ENCODE peak calls at places on chromosome X, in ten cellular contexts. One of them, this sample, is unnamed.

GRCh38 chrX:34656467-34656841 is 631 bp downstream of the TMEM47 start:
- DNase-seq in Right ventricle myocardium superior: peak; percentile 34
- DNase-seq in frontal cortex: no peak
- DNase-seq in neural crest cell: peak; percentile 13
- DNase-seq in kidney glomerular epithelial cell: no peak
- DNase-seq in stimulated activated CD8-positive, alpha-beta memory T cell treated with anti-CD3 and anti-CD28 coated beads, Interleukin-2, amount 100 ng/mL, for 1 hour: no peak
- DNase-seq in aorta: peak; percentile 75
- DNase-seq in IMR-90: no peak
- DNase-seq in GM06990: no peak
- DNase-seq in astrocyte of the spinal cord: no peak
- DNase-seq in this sample: peak; percentile 29

GRCh38 chrX:21946925-21947641 is 6.6 kb downstream of the SMS start:
- DNase-seq in Right ventricle myocardium superior: no peak
- DNase-seq in frontal cortex: no peak
- DNase-seq in neural crest cell: no peak
- DNase-seq in kidney glomerular epithelial cell: peak; percentile 25
- DNase-seq in stimulated activated CD8-positive, alpha-beta memory T cell treated with anti-CD3 and anti-CD28 coated beads, Interleukin-2, amount 100 ng/mL, for 1 hour: no peak
- DNase-seq in aorta: no peak
- DNase-seq in IMR-90: peak; percentile 64
- DNase-seq in GM06990: no peak
- DNase-seq in astrocyte of the spinal cord: peak; percentile 63
- DNase-seq in this sample: peak; percentile 56

GRCh38 chrX:43175428-43175827 is 397.5 kb upstream of the PPP1R2C start:
- DNase-seq in Right ventricle myocardium superior: no peak
- DNase-seq in frontal cortex: no peak
- DNase-seq in neural crest cell: no peak
- DNase-seq in kidney glomerular epithelial cell: no peak
- DNase-seq in stimulated activated CD8-positive, alpha-beta memory T cell treated with anti-CD3 and anti-CD28 coated beads, Interleukin-2, amount 100 ng/mL, for 1 hour: no peak
- DNase-seq in aorta: no peak
- DNase-seq in IMR-90: no peak
- DNase-seq in GM06990: no peak
- DNase-seq in astrocyte of the spinal cord: no peak
- DNase-seq in this sample: no peak

GRCh38 chrX:124211312-124211942 is 121.0 kb upstream of the TEX13D start:
- DNase-seq in Right ventricle myocardium superior: no peak
- DNase-seq in frontal cortex: no peak
- DNase-seq in neural crest cell: no peak
- DNase-seq in kidney glomerular epithelial cell: peak; percentile 45
- DNase-seq in stimulated activated CD8-positive, alpha-beta memory T cell treated with anti-CD3 and anti-CD28 coated beads, Interleukin-2, amount 100 ng/mL, for 1 hour: no peak
- DNase-seq in aorta: no peak
- DNase-seq in IMR-90: peak; percentile 3
- DNase-seq in GM06990: no peak
- DNase-seq in astrocyte of the spinal cord: no peak
- DNase-seq in this sample: peak; percentile 20

GRCh38 chrX:41245641-41246040 is 88.3 kb upstream of the DDX3X start:
- DNase-seq in Right ventricle myocardium superior: no peak
- DNase-seq in frontal cortex: no peak
- DNase-seq in neural crest cell: no peak
- DNase-seq in kidney glomerular epithelial cell: no peak
- DNase-seq in stimulated activated CD8-positive, alpha-beta memory T cell treated with anti-CD3 and anti-CD28 coated beads, Interleukin-2, amount 100 ng/mL, for 1 hour: no peak
- DNase-seq in aorta: no peak
- DNase-seq in IMR-90: no peak
- DNase-seq in GM06990: no peak
- DNase-seq in astrocyte of the spinal cord: no peak
- DNase-seq in this sample: peak; percentile 43

GRCh38 chrX:45889471-45889870 is 655.8 kb downstream of the ZNF674 start:
- DNase-seq in Right ventricle myocardium superior: no peak
- DNase-seq in frontal cortex: no peak
- DNase-seq in neural crest cell: no peak
- DNase-seq in kidney glomerular epithelial cell: no peak
- DNase-seq in stimulated activated CD8-positive, alpha-beta memory T cell treated with anti-CD3 and anti-CD28 coated beads, Interleukin-2, amount 100 ng/mL, for 1 hour: no peak
- DNase-seq in aorta: no peak
- DNase-seq in IMR-90: peak; percentile 6
- DNase-seq in GM06990: no peak
- DNase-seq in astrocyte of the spinal cord: peak; percentile 12
- DNase-seq in this sample: peak; percentile 38

GRCh38 chrX:101658661-101659477 is 781 bp downstream of the ARMCX2 start:
- DNase-seq in Right ventricle myocardium superior: peak; percentile 83
- DNase-seq in frontal cortex: peak; percentile 44
- DNase-seq in neural crest cell: peak; percentile 45
- DNase-seq in kidney glomerular epithelial cell: no peak
- DNase-seq in stimulated activated CD8-positive, alpha-beta memory T cell treated with anti-CD3 and anti-CD28 coated beads, Interleukin-2, amount 100 ng/mL, for 1 hour: no peak
- DNase-seq in aorta: peak; percentile 89
- DNase-seq in IMR-90: peak; percentile 40
- DNase-seq in GM06990: peak; percentile 18
- DNase-seq in astrocyte of the spinal cord: peak; percentile 59
- DNase-seq in this sample: peak; percentile 77

GRCh38 chrX:70592091-70592490 is 147.5 kb downstream of the DLG3 start:
- DNase-seq in Right ventricle myocardium superior: no peak
- DNase-seq in frontal cortex: no peak
- DNase-seq in neural crest cell: no peak
- DNase-seq in kidney glomerular epithelial cell: no peak
- DNase-seq in stimulated activated CD8-positive, alpha-beta memory T cell treated with anti-CD3 and anti-CD28 coated beads, Interleukin-2, amount 100 ng/mL, for 1 hour: no peak
- DNase-seq in aorta: no peak
- DNase-seq in IMR-90: peak; percentile 63
- DNase-seq in GM06990: no peak
- DNase-seq in astrocyte of the spinal cord: peak; percentile 43
- DNase-seq in this sample: peak; percentile 75

GRCh38 chrX:154458116-154458953 is at the start of gene PLXNA3:
- DNase-seq in Right ventricle myocardium superior: peak; percentile 62
- DNase-seq in frontal cortex: peak; percentile 83
- DNase-seq in neural crest cell: peak; percentile 56
- DNase-seq in kidney glomerular epithelial cell: no peak
- DNase-seq in stimulated activated CD8-positive, alpha-beta memory T cell treated with anti-CD3 and anti-CD28 coated beads, Interleukin-2, amount 100 ng/mL, for 1 hour: peak; percentile 40
- DNase-seq in aorta: peak; percentile 85
- DNase-seq in IMR-90: no peak
- DNase-seq in GM06990: peak; percentile 67
- DNase-seq in astrocyte of the spinal cord: no peak
- DNase-seq in this sample: peak; percentile 74

GRCh38 chrX:82087699-82088098 is 885.8 kb downstream of the SH3BGRL start:
- DNase-seq in Right ventricle myocardium superior: peak; percentile 23
- DNase-seq in frontal cortex: no peak
- DNase-seq in neural crest cell: no peak
- DNase-seq in kidney glomerular epithelial cell: no peak
- DNase-seq in stimulated activated CD8-positive, alpha-beta memory T cell treated with anti-CD3 and anti-CD28 coated beads, Interleukin-2, amount 100 ng/mL, for 1 hour: no peak
- DNase-seq in aorta: no peak
- DNase-seq in IMR-90: no peak
- DNase-seq in GM06990: no peak
- DNase-seq in astrocyte of the spinal cord: no peak
- DNase-seq in this sample: no peak

GRCh38 chrX:154372612-154373022 is 1.8 kb downstream of the FLNA start:
- DNase-seq in Right ventricle myocardium superior: no peak
- DNase-seq in frontal cortex: peak; percentile 41
- DNase-seq in neural crest cell: no peak
- DNase-seq in kidney glomerular epithelial cell: peak; percentile 56
- DNase-seq in stimulated activated CD8-positive, alpha-beta memory T cell treated with anti-CD3 and anti-CD28 coated beads, Interleukin-2, amount 100 ng/mL, for 1 hour: no peak
- DNase-seq in aorta: no peak
- DNase-seq in IMR-90: peak; percentile 65
- DNase-seq in GM06990: no peak
- DNase-seq in astrocyte of the spinal cord: peak; percentile 37
- DNase-seq in this sample: peak; percentile 41

GRCh38 chrX:99820197-99820596 is 589.9 kb downstream of the PCDH19 start:
- DNase-seq in Right ventricle myocardium superior: no peak
- DNase-seq in frontal cortex: no peak
- DNase-seq in neural crest cell: no peak
- DNase-seq in kidney glomerular epithelial cell: no peak
- DNase-seq in stimulated activated CD8-positive, alpha-beta memory T cell treated with anti-CD3 and anti-CD28 coated beads, Interleukin-2, amount 100 ng/mL, for 1 hour: no peak
- DNase-seq in aorta: peak; percentile 57
- DNase-seq in IMR-90: no peak
- DNase-seq in GM06990: no peak
- DNase-seq in astrocyte of the spinal cord: no peak
- DNase-seq in this sample: no peak

GRCh38 chrX:35150642-35151239 is 208.1 kb downstream of the FAM47B start:
- DNase-seq in Right ventricle myocardium superior: no peak
- DNase-seq in frontal cortex: no peak
- DNase-seq in neural crest cell: no peak
- DNase-seq in kidney glomerular epithelial cell: no peak
- DNase-seq in stimulated activated CD8-positive, alpha-beta memory T cell treated with anti-CD3 and anti-CD28 coated beads, Interleukin-2, amount 100 ng/mL, for 1 hour: no peak
- DNase-seq in aorta: no peak
- DNase-seq in IMR-90: no peak
- DNase-seq in GM06990: no peak
- DNase-seq in astrocyte of the spinal cord: no peak
- DNase-seq in this sample: no peak

GRCh38 chrX:80432863-80433262 is 12.6 kb downstream of the TENT5D start:
- DNase-seq in Right ventricle myocardium superior: peak; percentile 26
- DNase-seq in frontal cortex: no peak
- DNase-seq in neural crest cell: no peak
- DNase-seq in kidney glomerular epithelial cell: no peak
- DNase-seq in stimulated activated CD8-positive, alpha-beta memory T cell treated with anti-CD3 and anti-CD28 coated beads, Interleukin-2, amount 100 ng/mL, for 1 hour: no peak
- DNase-seq in aorta: no peak
- DNase-seq in IMR-90: no peak
- DNase-seq in GM06990: no peak
- DNase-seq in astrocyte of the spinal cord: no peak
- DNase-seq in this sample: no peak

This sample was measured in adipocyte.